ENCODE peak calls at places on chromosomes 6 and 20, in five cellular contexts. Z is esophagus muscularis mucosa, Y is cardiac fibroblast, M is retinal pigment epithelial cell, K is heart left ventricle. G is an unnamed sample.

GRCh38 chr6:130713144-130713543 is 114.1 kb upstream of the SMLR1 start:
- DNase-seq in Z (no peak), Y (no peak), M (no peak), K (no peak), G (no peak)

GRCh38 chr6:14095444-14095843 is 22.1 kb upstream of the CD83 start:
- DNase-seq in Z (no peak), Y (no peak), M (no peak), K (no peak), G (no peak)

GRCh38 chr6:137641474-137642077 is 147.4 kb upstream of the OLIG3 start:
- DNase-seq in Z (no peak), Y (peak; percentile 87), M (peak; percentile 37), K (peak; percentile 66), G (peak; percentile 65)

GRCh38 chr6:15408008-15408407 is 162.1 kb downstream of the JARID2 start:
- DNase-seq in Z (no peak), Y (no peak), M (no peak), K (no peak), G (no peak)

GRCh38 chr20:44065401-44066340 is 121.3 kb downstream of the JPH2 start:
- DNase-seq in Z (peak; percentile 86), Y (no peak), M (no peak), K (no peak), G (no peak)

GRCh38 chr20:35870541-35871307 is 83.6 kb downstream of the SCAND1 start:
- DNase-seq in Z (no peak), Y (peak; percentile 52), M (no peak), K (no peak), G (peak; percentile 53)

GRCh38 chr20:53865905-53866786 is 204.2 kb downstream of the BCAS1 start:
- DNase-seq in Z (no peak), Y (peak; percentile 82), M (no peak), K (peak; percentile 41), G (peak; percentile 89)

GRCh38 chr6:15948930-15949900 is 179.7 kb upstream of the MYLIP start:
- DNase-seq in Z (no peak), Y (no peak), M (peak; percentile 96), K (no peak), G (peak; percentile 76)

GRCh38 chr6:138468320-138469015 is 30.8 kb downstream of the NHSL1 start:
- DNase-seq in Z (no peak), Y (peak; percentile 81), M (no peak), K (no peak), G (peak; percentile 95)

GRCh38 chr20:5118220-5119142 is 1.3 kb downstream of the PCNA start:
- DNase-seq in Z (no peak), Y (no peak), M (no peak), K (no peak), G (peak; percentile 3)

GRCh38 chr6:46170357-46171289 is at the start of gene ENPP5:
- DNase-seq in Z (no peak), Y (no peak), M (peak; percentile 29), K (peak; percentile 74), G (peak; percentile 46)

GRCh38 chr6:11598687-11599086 is 61.1 kb downstream of the TMEM170B start:
- DNase-seq in Z (peak; percentile 39), Y (no peak), M (no peak), K (no peak), G (no peak)

GRCh38 chr6:118168421-118168820 is 261.4 kb downstream of the SLC35F1 start:
- DNase-seq in Z (no peak), Y (no peak), M (no peak), K (no peak), G (no peak)

GRCh38 chr20:25049261-25050060 is 8.5 kb downstream of the ACSS1 start:
- DNase-seq in Z (no peak), Y (no peak), M (no peak), K (peak; percentile 11), G (no peak)

GRCh38 chr6:168581236-168581635 is 140.3 kb downstream of the SMOC2 start:
- DNase-seq in Z (no peak), Y (no peak), M (no peak), K (no peak), G (no peak)

GRCh38 chr20:8132015-8132631 is at the start of gene PLCB1:
- DNase-seq in Z (peak; percentile 98), Y (peak; percentile 85), M (no peak), K (peak; percentile 89), G (no peak)

GRCh38 chr6:122610690-122611455 is 668 bp downstream of the PKIB start:
- DNase-seq in Z (no peak), Y (peak; percentile 14), M (no peak), K (peak; percentile 14), G (peak; percentile 27)

GRCh38 chr6:78577585-78577984 is 289.8 kb upstream of the IRAK1BP1 start:
- DNase-seq in Z (no peak), Y (no peak), M (no peak), K (no peak), G (no peak)

GRCh38 chr6:133895573-133896343 is 6.8 kb downstream of the TCF21 start:
- DNase-seq in Z (no peak), Y (peak; percentile 53), M (no peak), K (peak; percentile 39), G (no peak)

GRCh38 chr6:158910484-158911075 is 89.4 kb downstream of the RSPH3 start:
- DNase-seq in Z (no peak), Y (no peak), M (no peak), K (no peak), G (peak; percentile 73)

GRCh38 chr6:151436814-151437213 is 15.1 kb downstream of the RMND1 start:
- DNase-seq in Z (no peak), Y (peak; percentile 93), M (no peak), K (no peak), G (peak; percentile 31)

GRCh38 chr6:36195471-36196048 is 984 bp upstream of the BRPF3 start:
- DNase-seq in Z (peak; percentile 17), Y (no peak), M (no peak), K (no peak), G (peak; percentile 8)

GRCh38 chr6:11589261-11589660 is 51.7 kb downstream of the TMEM170B start:
- DNase-seq in Z (no peak), Y (peak; percentile 42), M (no peak), K (no peak), G (no peak)

GRCh38 chr6:13666194-13667105 is 45.2 kb downstream of the RANBP9 start:
- DNase-seq in Z (no peak), Y (peak; percentile 53), M (no peak), K (no peak), G (peak; percentile 82)

DNA sequence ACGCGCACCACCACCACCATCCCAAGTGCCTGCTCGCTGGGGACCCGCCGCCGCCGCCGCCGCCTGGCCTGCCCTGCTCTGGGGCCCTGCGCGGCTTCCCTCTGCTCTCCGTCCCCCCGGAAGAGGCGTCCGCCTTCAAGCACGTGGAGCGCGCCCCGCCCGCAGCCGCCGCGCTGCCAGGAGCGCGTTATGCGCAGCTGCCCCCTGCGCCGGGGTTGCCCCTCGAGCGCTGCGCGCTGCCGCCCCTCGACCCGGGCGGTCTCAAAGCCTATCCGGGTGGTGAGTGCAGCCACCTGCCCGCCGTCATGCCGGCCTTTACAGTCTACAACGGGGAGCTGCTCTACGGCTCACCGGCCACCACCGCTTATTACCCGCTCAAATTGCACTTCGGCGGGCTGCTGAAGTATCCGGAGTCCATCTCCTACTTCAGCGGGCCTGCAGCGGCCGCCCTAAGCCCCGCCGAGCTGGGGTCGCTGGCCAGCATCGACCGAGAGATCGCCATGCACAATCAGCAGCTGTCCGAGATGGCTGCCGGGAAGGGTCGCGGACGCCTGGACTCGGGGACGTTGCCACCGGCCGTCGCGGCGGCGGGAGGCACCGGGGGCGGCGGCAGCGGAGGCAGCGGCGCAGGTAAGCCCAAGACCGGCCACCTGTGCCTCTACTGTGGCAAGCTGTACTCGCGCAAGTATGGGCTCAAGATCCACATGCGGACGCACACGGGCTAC is 7.2 kb downstream of the PRDM13 start:
- DNase-seq in Z (no peak), Y (no peak), M (no peak), K (no peak), G (no peak)
- TF ChIP-seq CTCF in Z (no peak), Y (no peak), M (no peak), K (no peak), G (no peak)

GRCh38 chr6:160456214-160456546 is 108.0 kb downstream of the SLC22A3 start:
- DNase-seq in Z (no peak), Y (no peak), M (no peak), K (no peak), G (no peak)

GRCh38 chr6:160457843-160458242 is 109.7 kb downstream of the SLC22A3 start:
- DNase-seq in Z (peak; percentile 21), Y (no peak), M (no peak), K (no peak), G (no peak)

GRCh38 chr6:160454303-160454702 is 106.1 kb downstream of the SLC22A3 start:
- DNase-seq in Z (peak; percentile 50), Y (no peak), M (no peak), K (no peak), G (no peak)

GRCh38 chr6:160450849-160451248 is 102.7 kb downstream of the SLC22A3 start:
- DNase-seq in Z (peak; percentile 66), Y (no peak), M (no peak), K (no peak), G (no peak)

GRCh38 chr6:160455484-160456213 is 107.5 kb downstream of the SLC22A3 start:
- DNase-seq in Z (peak; percentile 92), Y (peak; percentile 71), M (no peak), K (peak; percentile 45), G (peak; percentile 30)
- H3K4me3 ChIP-seq in Z (peak overlapping the region; percentile 30), Y (peak overlapping the region; percentile 33), M (no peak overlapping the region), K (no peak overlapping the region), G (no peak overlapping the region)

DNA sequence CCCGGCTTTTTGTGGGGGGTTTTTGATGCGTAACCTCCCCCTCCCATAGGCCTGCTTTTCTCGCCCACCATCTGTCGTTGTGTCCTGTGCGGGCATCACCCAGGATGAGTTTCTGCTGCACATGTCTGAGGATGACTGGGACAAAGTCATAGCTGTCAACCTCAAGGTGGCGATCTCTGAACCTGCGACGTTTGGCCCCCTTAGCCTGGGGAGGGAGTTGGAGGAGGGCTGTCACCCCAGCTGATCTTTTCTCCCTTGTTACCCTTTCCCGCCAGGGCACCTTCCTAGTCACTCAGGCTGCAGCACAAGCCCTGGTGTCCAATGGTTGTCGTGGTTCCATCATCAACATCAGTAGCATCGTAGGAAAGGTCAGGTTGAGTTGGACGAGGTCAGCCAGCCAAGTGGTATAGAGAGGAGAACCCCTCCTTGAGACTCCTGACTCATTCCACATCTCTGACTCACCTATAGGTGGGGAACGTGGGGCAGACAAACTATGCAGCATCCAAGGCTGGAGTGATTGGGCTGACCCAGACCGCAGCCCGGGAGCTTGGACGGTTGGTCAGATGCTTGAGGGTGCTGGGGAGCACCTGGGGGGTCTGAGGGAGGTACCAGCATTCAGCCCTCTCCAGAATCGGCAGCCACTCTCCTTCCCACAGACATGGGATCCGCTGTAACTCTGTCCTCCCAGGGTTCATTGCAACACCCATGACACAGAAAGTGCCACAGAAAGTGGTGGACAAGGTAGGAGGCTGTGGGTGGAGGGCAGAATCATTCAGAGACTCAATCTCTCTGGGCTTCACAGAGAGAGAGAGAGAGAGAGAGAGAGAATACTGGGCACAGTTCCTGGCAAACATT is 944 bp downstream of the HSD17B8 start:
- DNase-seq in Z (no peak), Y (peak; percentile 71), M (peak; percentile 62), K (no peak), G (peak; percentile 82)
- TF ChIP-seq CTCF in Z (no peak), Y (no peak), M (no peak), K (no peak), G (peak; percentile 16)

GRCh38 chr6:167469655-167470054 is 144.8 kb downstream of the TTLL2 start:
- DNase-seq in Z (no peak), Y (no peak), M (no peak), K (peak; percentile 47), G (no peak)

GRCh38 chr6:167470101-167470835 is 145.4 kb downstream of the TTLL2 start:
- DNase-seq in Z (no peak), Y (no peak), M (no peak), K (no peak), G (no peak)

GRCh38 chr6:167467282-167467681 is 142.4 kb downstream of the TTLL2 start:
- DNase-seq in Z (no peak), Y (no peak), M (no peak), K (no peak), G (no peak)

GRCh38 chr6:167469101-167469500 is 144.2 kb downstream of the TTLL2 start:
- DNase-seq in Z (no peak), Y (no peak), M (no peak), K (no peak), G (no peak)

GRCh38 chr6:167467793-167468431 is 143.0 kb downstream of the TTLL2 start:
- DNase-seq in Z (no peak), Y (no peak), M (no peak), K (no peak), G (no peak)
- H3K4me3 ChIP-seq in Z (no peak overlapping the region), Y (no peak overlapping the region), M (no peak overlapping the region), K (no peak overlapping the region), G (no peak overlapping the region)

G was measured in bronchial epithelial cell.